ENCODE peak calls at places on chromosome 5, in four cellular contexts. O is GM12878, I is H1, Z is HepG2. X is an unnamed sample.

GRCh38 chr5:128304121-128304520 is 220.6 kb downstream of the SLC12A2 start:
- DNase-seq in O (no peak), I (no peak), Z (no peak), X (no peak)

GRCh38 chr5:93582677-93583524 is at the start of gene NR2F1:
- DNase-seq in O (no peak), I (peak), Z (peak), X (no peak)

GRCh38 chr5:181061645-181062044 is 21.6 kb downstream of the BTNL9 start:
- DNase-seq in O (no peak), I (no peak), Z (no peak), X (no peak)

GRCh38 chr5:143226872-143227271 is 176.6 kb downstream of the NR3C1 start:
- DNase-seq in O (no peak), I (no peak), Z (no peak), X (no peak)

GRCh38 chr5:178793156-178793555 is 62.7 kb upstream of the ZNF354A start:
- DNase-seq in O (no peak), I (peak), Z (peak), X (peak)

GRCh38 chr5:60996368-60996767 is 51.4 kb downstream of the NDUFAF2 start:
- DNase-seq in O (no peak), I (no peak), Z (no peak), X (no peak)

GRCh38 chr5:106154280-106154716 is 1516.4 kb downstream of the EFNA5 start:
- DNase-seq in O (no peak), I (no peak), Z (no peak), X (no peak)

GRCh38 chr5:62083661-62084060 is 222.3 kb upstream of the KIF2A start:
- DNase-seq in O (no peak), I (no peak), Z (no peak), X (no peak)

GRCh38 chr5:127351418-127351817 is 60.8 kb downstream of the MEGF10 start:
- DNase-seq in O (no peak), I (no peak), Z (no peak), X (no peak)

GRCh38 chr5:41246376-41246775 is 33.0 kb upstream of the C6 start:
- DNase-seq in O (no peak), I (no peak), Z (no peak), X (no peak)

GRCh38 chr5:120538644-120539043 is 74.5 kb downstream of the PRR16 start:
- DNase-seq in O (no peak), I (no peak), Z (no peak), X (no peak)

GRCh38 chr5:175860531-175861045 is 10.8 kb upstream of the CPLX2 start:
- DNase-seq in O (no peak), I (no peak), Z (peak), X (no peak)

GRCh38 chr5:179264053-179264540 is 81.2 kb downstream of the ADAMTS2 start:
- DNase-seq in O (no peak), I (peak), Z (no peak), X (no peak)

GRCh38 chr5:109170629-109171350 is 239.0 kb downstream of the PJA2 start:
- DNase-seq in O (no peak), I (no peak), Z (no peak), X (no peak)

GRCh38 chr5:55708732-55709131 is 3.4 kb downstream of the SLC38A9 start:
- DNase-seq in O (no peak), I (no peak), Z (no peak), X (no peak)

GRCh38 chr5:65072836-65073620 is 304.3 kb downstream of the CWC27 start:
- DNase-seq in O (no peak), I (no peak), Z (no peak), X (no peak)

GRCh38 chr5:31861601-31862000 is 222.7 kb downstream of the PDZD2 start:
- DNase-seq in O (no peak), I (no peak), Z (no peak), X (no peak)

GRCh38 chr5:65928860-65929259 is 2.5 kb downstream of the ERBIN start:
- DNase-seq in O (no peak), I (no peak), Z (no peak), X (no peak)

GRCh38 chr5:168877132-168877895 is 298.1 kb upstream of the PANK3 start:
- DNase-seq in O (no peak), I (no peak), Z (peak), X (no peak)

GRCh38 chr5:151451626-151452520 is 4.5 kb downstream of the SLC36A1 start:
- DNase-seq in O (peak), I (no peak), Z (peak), X (no peak)

GRCh38 chr5:151450605-151451004 is 3.2 kb downstream of the SLC36A1 start:
- DNase-seq in O (no peak), I (no peak), Z (peak), X (no peak)

GRCh38 chr5:151454889-151455288 is 7.5 kb downstream of the SLC36A1 start:
- DNase-seq in O (no peak), I (no peak), Z (no peak), X (no peak)

GRCh38 chr5:151456321-151456940 is 9.0 kb downstream of the SLC36A1 start:
- DNase-seq in O (no peak), I (no peak), Z (no peak), X (no peak)

GRCh38 chr5:151454166-151454565 is 6.8 kb downstream of the SLC36A1 start:
- DNase-seq in O (no peak), I (no peak), Z (no peak), X (no peak)
- TF ChIP-seq ZNF274 in O (no peak), I (no peak), Z (no peak), X (no peak)

DNA sequence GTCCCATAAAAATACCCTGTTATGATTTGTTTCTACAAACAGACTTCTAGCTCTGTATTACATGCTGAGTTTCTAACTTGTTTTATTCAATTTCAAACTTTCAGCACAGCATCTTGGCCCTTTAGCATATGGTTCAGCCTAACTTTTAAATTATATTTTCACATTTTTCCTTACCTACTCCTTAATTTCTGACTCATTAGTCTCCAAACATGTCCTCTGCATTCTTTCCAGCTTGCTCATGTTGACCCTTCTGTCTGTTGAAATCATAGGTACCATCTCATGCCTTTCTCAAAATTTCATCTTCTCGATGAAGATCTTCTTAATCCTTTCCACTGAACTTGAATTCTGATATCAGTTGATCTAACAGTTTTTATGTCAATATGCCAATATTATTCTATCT is 200.9 kb upstream of the RIOK2 start:
- DNase-seq in O (no peak), I (no peak), Z (no peak), X (no peak)
- TF ChIP-seq SUZ12 in O (no peak), I (no peak), Z (no peak), X (no peak)

DNA sequence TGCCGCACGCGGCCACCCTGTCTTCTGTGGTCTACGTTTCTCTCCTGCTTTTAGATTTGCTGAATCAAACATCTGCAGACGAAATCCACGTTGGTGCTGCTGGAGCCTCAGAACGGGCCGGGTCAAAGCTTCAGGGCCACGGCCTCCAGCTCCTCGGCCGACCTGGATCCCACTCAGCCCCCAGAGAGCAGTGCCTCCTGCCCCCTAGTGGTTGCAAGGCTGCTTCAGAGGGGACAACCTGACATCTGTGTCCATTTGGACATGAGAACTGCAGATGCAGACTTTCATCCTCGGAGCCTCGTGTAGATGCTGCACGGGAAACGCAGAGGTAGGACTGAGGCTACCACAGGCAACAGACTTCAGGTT is 23.0 kb upstream of the SLC6A3 start:
- DNase-seq in O (no peak), I (peak), Z (peak), X (peak)
- TF ChIP-seq ZNF274 in O (no peak), I (no peak), Z (no peak), X (no peak)

GRCh38 chr5:68288756-68289134 is 73.2 kb downstream of the PIK3R1 start:
- DNase-seq in O (no peak), I (peak), Z (no peak), X (no peak)

GRCh38 chr5:68287976-68288755 is 72.6 kb downstream of the PIK3R1 start:
- DNase-seq in O (peak), I (peak), Z (peak), X (no peak)

GRCh38 chr5:68287631-68287975 is 72.0 kb downstream of the PIK3R1 start:
- DNase-seq in O (no peak), I (no peak), Z (no peak), X (no peak)

GRCh38 chr5:68290260-68290674 is 74.7 kb downstream of the PIK3R1 start:
- DNase-seq in O (no peak), I (no peak), Z (no peak), X (no peak)

GRCh38 chr5:68289576-68289975 is 74.0 kb downstream of the PIK3R1 start:
- DNase-seq in O (no peak), I (no peak), Z (no peak), X (no peak)
- TF ChIP-seq SUZ12 in O (no peak), I (no peak), Z (no peak), X (no peak)

GRCh38 chr5:137316346-137316736 is 182.8 kb downstream of the SPOCK1 start:
- DNase-seq in O (no peak), I (no peak), Z (no peak), X (no peak)

GRCh38 chr5:137318027-137318426 is 181.1 kb downstream of the SPOCK1 start:
- DNase-seq in O (no peak), I (no peak), Z (no peak), X (no peak)

GRCh38 chr5:137315534-137316345 is 183.4 kb downstream of the SPOCK1 start:
- DNase-seq in O (no peak), I (no peak), Z (no peak), X (no peak)

GRCh38 chr5:137325721-137326120 is 173.4 kb downstream of the SPOCK1 start:
- DNase-seq in O (no peak), I (no peak), Z (no peak), X (no peak)

DNA sequence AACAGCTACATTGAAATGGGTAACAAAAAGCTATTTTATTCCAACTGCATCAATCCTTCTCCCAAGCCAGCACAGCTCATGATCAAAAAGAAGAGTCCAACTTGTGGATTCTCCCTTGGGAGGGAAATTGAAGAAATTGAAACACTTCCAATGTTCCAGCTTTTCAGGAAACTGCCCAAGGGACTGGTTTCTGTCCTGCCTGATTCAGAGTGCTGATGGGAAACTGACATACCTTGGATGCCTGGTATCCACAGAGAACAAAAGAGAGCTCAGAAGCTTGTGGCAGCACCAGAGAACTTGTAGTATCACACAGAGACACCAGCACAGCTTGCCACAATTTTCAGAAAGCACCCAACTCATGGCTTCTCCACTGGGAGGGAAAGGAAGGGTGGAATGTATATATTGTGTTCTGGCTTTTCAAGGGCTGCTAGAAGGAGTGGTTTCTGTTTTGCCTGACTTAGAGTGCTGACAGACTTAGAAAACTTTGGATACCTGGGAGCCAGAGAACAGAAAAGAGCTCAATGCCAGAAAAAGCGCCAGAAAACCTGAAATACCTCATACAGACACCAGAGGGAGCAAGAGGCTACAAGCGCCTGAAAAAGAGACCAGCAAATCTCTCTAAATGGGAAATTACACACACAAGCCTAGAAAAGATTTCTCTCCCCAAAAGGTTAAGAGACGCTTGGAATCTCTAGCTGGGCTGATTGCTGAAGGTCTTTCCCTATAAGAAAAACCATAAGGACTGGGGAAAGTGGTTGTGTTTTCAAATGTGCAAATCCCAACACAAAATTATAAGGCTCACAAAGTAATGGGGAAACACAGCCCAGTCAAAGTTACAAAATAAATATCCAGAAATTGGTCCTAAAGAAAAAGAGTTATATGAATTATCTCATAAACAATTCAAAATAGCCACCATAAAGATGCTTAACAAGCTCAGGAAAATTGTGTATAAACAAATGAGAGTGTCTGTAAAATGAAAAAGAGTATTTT is 178.8 kb downstream of the SPOCK1 start:
- DNase-seq in O (no peak), I (peak), Z (peak), X (peak)
- TF ChIP-seq ZNF274 in O (no peak), I (no peak), Z (no peak), X (no peak)

GRCh38 chr5:124156408-124157027 is 589.9 kb downstream of the ZNF608 start:
- DNase-seq in O (no peak), I (no peak), Z (no peak), X (no peak)
- TF ChIP-seq SUZ12 in O (no peak), I (no peak), Z (no peak), X (no peak)

GRCh38 chr5:17217421-17218352 is at the start of gene BASP1:
- DNase-seq in O (no peak), I (peak), Z (no peak), X (peak)
- TF ChIP-seq ZNF274 in O (no peak), I (no peak), Z (no peak), X (no peak)